ENCODE peak calls at places on chromosomes 13 and 19, in six cellular contexts. One of them, this sample, is unnamed.

GRCh38 chr19:7421941-7422744 is 66.7 kb downstream of the PEX11G start:
- DNase-seq in activated CD8-positive, alpha-beta T cell treated with anti-CD3 and anti-CD28 coated beads for 36 hours: no peak
- DNase-seq in MV-4-11: no peak
- DNase-seq in WTC11: no peak
- DNase-seq in GOT3: no peak
- DNase-seq in cardiac muscle cell: no peak
- DNase-seq in this sample: no peak

GRCh38 chr13:110001622-110002275 is 215.4 kb upstream of the IRS2 start:
- DNase-seq in activated CD8-positive, alpha-beta T cell treated with anti-CD3 and anti-CD28 coated beads for 36 hours: no peak
- DNase-seq in MV-4-11: no peak
- DNase-seq in WTC11: no peak
- DNase-seq in GOT3: no peak
- DNase-seq in cardiac muscle cell: peak; percentile 56
- DNase-seq in this sample: no peak

GRCh38 chr19:19492026-19492610 is 23.2 kb downstream of the TSSK6 start:
- DNase-seq in activated CD8-positive, alpha-beta T cell treated with anti-CD3 and anti-CD28 coated beads for 36 hours: no peak
- DNase-seq in MV-4-11: no peak
- DNase-seq in WTC11: no peak
- DNase-seq in GOT3: no peak
- DNase-seq in cardiac muscle cell: no peak
- DNase-seq in this sample: no peak

GRCh38 chr19:55304279-55304978 is 20.6 kb downstream of the BRSK1 start:
- DNase-seq in activated CD8-positive, alpha-beta T cell treated with anti-CD3 and anti-CD28 coated beads for 36 hours: peak; percentile 73
- DNase-seq in MV-4-11: peak; percentile 51
- DNase-seq in WTC11: peak; percentile 81
- DNase-seq in GOT3: no peak
- DNase-seq in cardiac muscle cell: peak; percentile 33
- DNase-seq in this sample: no peak

GRCh38 chr13:79548886-79549285 is 67.9 kb downstream of the NDFIP2 start:
- DNase-seq in activated CD8-positive, alpha-beta T cell treated with anti-CD3 and anti-CD28 coated beads for 36 hours: no peak
- DNase-seq in MV-4-11: no peak
- DNase-seq in WTC11: no peak
- DNase-seq in GOT3: no peak
- DNase-seq in cardiac muscle cell: peak; percentile 35
- DNase-seq in this sample: peak; percentile 30

GRCh38 chr13:51780099-51780498 is 23.9 kb downstream of the DHRS12 start:
- DNase-seq in activated CD8-positive, alpha-beta T cell treated with anti-CD3 and anti-CD28 coated beads for 36 hours: no peak
- DNase-seq in MV-4-11: no peak
- DNase-seq in WTC11: no peak
- DNase-seq in GOT3: no peak
- DNase-seq in cardiac muscle cell: no peak
- DNase-seq in this sample: no peak

GRCh38 chr19:46515879-46516350 is 20.2 kb upstream of the PNMA8B start:
- DNase-seq in activated CD8-positive, alpha-beta T cell treated with anti-CD3 and anti-CD28 coated beads for 36 hours: peak; percentile 55
- DNase-seq in MV-4-11: peak; percentile 73
- DNase-seq in WTC11: no peak
- DNase-seq in GOT3: no peak
- DNase-seq in cardiac muscle cell: peak; percentile 60
- DNase-seq in this sample: no peak

GRCh38 chr13:93244141-93244917 is 17.7 kb downstream of the GPC6 start:
- DNase-seq in activated CD8-positive, alpha-beta T cell treated with anti-CD3 and anti-CD28 coated beads for 36 hours: no peak
- DNase-seq in MV-4-11: no peak
- DNase-seq in WTC11: no peak
- DNase-seq in GOT3: no peak
- DNase-seq in cardiac muscle cell: peak; percentile 64
- DNase-seq in this sample: no peak

GRCh38 chr19:43749898-43750297 is 4.9 kb downstream of the SMG9 start:
- DNase-seq in activated CD8-positive, alpha-beta T cell treated with anti-CD3 and anti-CD28 coated beads for 36 hours: no peak
- DNase-seq in MV-4-11: no peak
- DNase-seq in WTC11: no peak
- DNase-seq in GOT3: no peak
- DNase-seq in cardiac muscle cell: no peak
- DNase-seq in this sample: no peak

GRCh38 chr19:31127132-31127967 is 221.9 kb downstream of the TSHZ3 start:
- DNase-seq in activated CD8-positive, alpha-beta T cell treated with anti-CD3 and anti-CD28 coated beads for 36 hours: no peak
- DNase-seq in MV-4-11: no peak
- DNase-seq in WTC11: no peak
- DNase-seq in GOT3: peak; percentile 8
- DNase-seq in cardiac muscle cell: peak; percentile 65
- DNase-seq in this sample: peak; percentile 74

GRCh38 chr13:109274188-109274821 is 512.1 kb downstream of the IRS2 start:
- DNase-seq in activated CD8-positive, alpha-beta T cell treated with anti-CD3 and anti-CD28 coated beads for 36 hours: no peak
- DNase-seq in MV-4-11: no peak
- DNase-seq in WTC11: peak; percentile 21
- DNase-seq in GOT3: no peak
- DNase-seq in cardiac muscle cell: peak; percentile 79
- DNase-seq in this sample: no peak

GRCh38 chr13:85728831-85729230 is 70.4 kb downstream of the SLITRK6 start:
- DNase-seq in activated CD8-positive, alpha-beta T cell treated with anti-CD3 and anti-CD28 coated beads for 36 hours: no peak
- DNase-seq in MV-4-11: no peak
- DNase-seq in WTC11: no peak
- DNase-seq in GOT3: no peak
- DNase-seq in cardiac muscle cell: peak; percentile 3
- DNase-seq in this sample: no peak

GRCh38 chr13:89982406-89983085 is 1364.9 kb upstream of the MIR17HG start:
- DNase-seq in activated CD8-positive, alpha-beta T cell treated with anti-CD3 and anti-CD28 coated beads for 36 hours: no peak
- DNase-seq in MV-4-11: peak; percentile 84
- DNase-seq in WTC11: no peak
- DNase-seq in GOT3: no peak
- DNase-seq in cardiac muscle cell: peak; percentile 65
- DNase-seq in this sample: no peak

GRCh38 chr13:28181413-28181812 is 43.1 kb downstream of the PAN3 start:
- DNase-seq in activated CD8-positive, alpha-beta T cell treated with anti-CD3 and anti-CD28 coated beads for 36 hours: no peak
- DNase-seq in MV-4-11: no peak
- DNase-seq in WTC11: no peak
- DNase-seq in GOT3: no peak
- DNase-seq in cardiac muscle cell: peak; percentile 20
- DNase-seq in this sample: no peak

GRCh38 chr13:60707878-60708277 is 310.9 kb downstream of the TDRD3 start:
- DNase-seq in activated CD8-positive, alpha-beta T cell treated with anti-CD3 and anti-CD28 coated beads for 36 hours: no peak
- DNase-seq in MV-4-11: no peak
- DNase-seq in WTC11: no peak
- DNase-seq in GOT3: no peak
- DNase-seq in cardiac muscle cell: no peak
- DNase-seq in this sample: no peak

GRCh38 chr13:113930711-113931637 is 42.9 kb downstream of the C13orf46 start:
- DNase-seq in activated CD8-positive, alpha-beta T cell treated with anti-CD3 and anti-CD28 coated beads for 36 hours: peak; percentile 72
- DNase-seq in MV-4-11: peak; percentile 97
- DNase-seq in WTC11: peak; percentile 2
- DNase-seq in GOT3: no peak
- DNase-seq in cardiac muscle cell: no peak
- DNase-seq in this sample: no peak

GRCh38 chr19:10580979-10581631 is 6.0 kb downstream of the AP1M2 start:
- DNase-seq in activated CD8-positive, alpha-beta T cell treated with anti-CD3 and anti-CD28 coated beads for 36 hours: peak; percentile 98
- DNase-seq in MV-4-11: peak; percentile 94
- DNase-seq in WTC11: peak; percentile 94
- DNase-seq in GOT3: peak; percentile 52
- DNase-seq in cardiac muscle cell: peak; percentile 93
- DNase-seq in this sample: peak; percentile 86

GRCh38 chr13:35470671-35471465 is 5.6 kb downstream of the MAB21L1 start:
- DNase-seq in activated CD8-positive, alpha-beta T cell treated with anti-CD3 and anti-CD28 coated beads for 36 hours: no peak
- DNase-seq in MV-4-11: no peak
- DNase-seq in WTC11: peak; percentile 72
- DNase-seq in GOT3: no peak
- DNase-seq in cardiac muscle cell: peak; percentile 48
- DNase-seq in this sample: peak; percentile 81

GRCh38 chr13:112995395-112996091 is 26.5 kb downstream of the MCF2L start:
- DNase-seq in activated CD8-positive, alpha-beta T cell treated with anti-CD3 and anti-CD28 coated beads for 36 hours: no peak
- DNase-seq in MV-4-11: no peak
- DNase-seq in WTC11: no peak
- DNase-seq in GOT3: no peak
- DNase-seq in cardiac muscle cell: no peak
- DNase-seq in this sample: no peak

GRCh38 chr13:104949840-104950805 is 1585.3 kb downstream of the EFNB2 start:
- DNase-seq in activated CD8-positive, alpha-beta T cell treated with anti-CD3 and anti-CD28 coated beads for 36 hours: no peak
- DNase-seq in MV-4-11: no peak
- DNase-seq in WTC11: no peak
- DNase-seq in GOT3: no peak
- DNase-seq in cardiac muscle cell: peak; percentile 23
- DNase-seq in this sample: no peak

GRCh38 chr19:55619264-55619663 is 5.1 kb downstream of the ZNF784 start:
- DNase-seq in activated CD8-positive, alpha-beta T cell treated with anti-CD3 and anti-CD28 coated beads for 36 hours: no peak
- DNase-seq in MV-4-11: no peak
- DNase-seq in WTC11: no peak
- DNase-seq in GOT3: no peak
- DNase-seq in cardiac muscle cell: peak; percentile 40
- DNase-seq in this sample: no peak

GRCh38 chr19:17475541-17476115 is 5.3 kb downstream of the SLC27A1 start:
- DNase-seq in activated CD8-positive, alpha-beta T cell treated with anti-CD3 and anti-CD28 coated beads for 36 hours: no peak
- DNase-seq in MV-4-11: peak; percentile 90
- DNase-seq in WTC11: no peak
- DNase-seq in GOT3: no peak
- DNase-seq in cardiac muscle cell: peak; percentile 72
- DNase-seq in this sample: peak; percentile 44

GRCh38 chr13:51731759-51732158 is 72.2 kb downstream of the DHRS12 start:
- DNase-seq in activated CD8-positive, alpha-beta T cell treated with anti-CD3 and anti-CD28 coated beads for 36 hours: no peak
- DNase-seq in MV-4-11: no peak
- DNase-seq in WTC11: no peak
- DNase-seq in GOT3: no peak
- DNase-seq in cardiac muscle cell: peak; percentile 82
- DNase-seq in this sample: peak; percentile 28

GRCh38 chr13:34620073-34620858 is 321.8 kb upstream of the NBEA start:
- DNase-seq in activated CD8-positive, alpha-beta T cell treated with anti-CD3 and anti-CD28 coated beads for 36 hours: no peak
- DNase-seq in MV-4-11: no peak
- DNase-seq in WTC11: no peak
- DNase-seq in GOT3: no peak
- DNase-seq in cardiac muscle cell: no peak
- DNase-seq in this sample: no peak

GRCh38 chr19:46764817-46765291 is 18.6 kb upstream of the STRN4 start:
- DNase-seq in activated CD8-positive, alpha-beta T cell treated with anti-CD3 and anti-CD28 coated beads for 36 hours: no peak
- DNase-seq in MV-4-11: peak; percentile 41
- DNase-seq in WTC11: no peak
- DNase-seq in GOT3: no peak
- DNase-seq in cardiac muscle cell: no peak
- DNase-seq in this sample: no peak

GRCh38 chr19:31276831-31277230 is 72.4 kb downstream of the TSHZ3 start:
- DNase-seq in activated CD8-positive, alpha-beta T cell treated with anti-CD3 and anti-CD28 coated beads for 36 hours: no peak
- DNase-seq in MV-4-11: no peak
- DNase-seq in WTC11: no peak
- DNase-seq in GOT3: no peak
- DNase-seq in cardiac muscle cell: no peak
- DNase-seq in this sample: no peak

GRCh38 chr19:49502866-49503581 is 6.8 kb downstream of the RPS11 start:
- DNase-seq in activated CD8-positive, alpha-beta T cell treated with anti-CD3 and anti-CD28 coated beads for 36 hours: peak; percentile 60
- DNase-seq in MV-4-11: peak; percentile 71
- DNase-seq in WTC11: no peak
- DNase-seq in GOT3: peak; percentile 22
- DNase-seq in cardiac muscle cell: peak; percentile 94
- DNase-seq in this sample: peak; percentile 45

GRCh38 chr19:3336680-3337523 is 29.5 kb upstream of the NFIC start:
- DNase-seq in activated CD8-positive, alpha-beta T cell treated with anti-CD3 and anti-CD28 coated beads for 36 hours: no peak
- DNase-seq in MV-4-11: no peak
- DNase-seq in WTC11: no peak
- DNase-seq in GOT3: no peak
- DNase-seq in cardiac muscle cell: peak; percentile 92
- DNase-seq in this sample: peak; percentile 70

GRCh38 chr19:51161266-51161665 is 19.2 kb downstream of the SIGLEC7 start:
- DNase-seq in activated CD8-positive, alpha-beta T cell treated with anti-CD3 and anti-CD28 coated beads for 36 hours: no peak
- DNase-seq in MV-4-11: no peak
- DNase-seq in WTC11: no peak
- DNase-seq in GOT3: no peak
- DNase-seq in cardiac muscle cell: no peak
- DNase-seq in this sample: no peak

GRCh38 chr19:4454952-4455738 is 2.4 kb downstream of the UBXN6 start:
- DNase-seq in activated CD8-positive, alpha-beta T cell treated with anti-CD3 and anti-CD28 coated beads for 36 hours: no peak
- DNase-seq in MV-4-11: no peak
- DNase-seq in WTC11: no peak
- DNase-seq in GOT3: no peak
- DNase-seq in cardiac muscle cell: peak; percentile 80
- DNase-seq in this sample: peak; percentile 59

GRCh38 chr19:10764340-10764894 is 46.5 kb downstream of the DNM2 start:
- DNase-seq in activated CD8-positive, alpha-beta T cell treated with anti-CD3 and anti-CD28 coated beads for 36 hours: no peak
- DNase-seq in MV-4-11: no peak
- DNase-seq in WTC11: no peak
- DNase-seq in GOT3: no peak
- DNase-seq in cardiac muscle cell: no peak
- DNase-seq in this sample: no peak

GRCh38 chr13:94656766-94657165 is 55.1 kb downstream of the GPR180 start:
- DNase-seq in activated CD8-positive, alpha-beta T cell treated with anti-CD3 and anti-CD28 coated beads for 36 hours: peak; percentile 44
- DNase-seq in MV-4-11: peak; percentile 36
- DNase-seq in WTC11: no peak
- DNase-seq in GOT3: peak; percentile 99
- DNase-seq in cardiac muscle cell: peak; percentile 75
- DNase-seq in this sample: no peak

GRCh38 chr19:5822181-5822844 is 17.2 kb downstream of the FUT6 start:
- DNase-seq in activated CD8-positive, alpha-beta T cell treated with anti-CD3 and anti-CD28 coated beads for 36 hours: no peak
- DNase-seq in MV-4-11: no peak
- DNase-seq in WTC11: no peak
- DNase-seq in GOT3: no peak
- DNase-seq in cardiac muscle cell: no peak
- DNase-seq in this sample: no peak

GRCh38 chr19:11268783-11269267 is 6.5 kb upstream of the DOCK6 start:
- DNase-seq in activated CD8-positive, alpha-beta T cell treated with anti-CD3 and anti-CD28 coated beads for 36 hours: no peak
- DNase-seq in MV-4-11: peak; percentile 69
- DNase-seq in WTC11: no peak
- DNase-seq in GOT3: no peak
- DNase-seq in cardiac muscle cell: peak; percentile 89
- DNase-seq in this sample: no peak

GRCh38 chr19:1859319-1859718 is 4.1 kb downstream of the KLF16 start:
- DNase-seq in activated CD8-positive, alpha-beta T cell treated with anti-CD3 and anti-CD28 coated beads for 36 hours: no peak
- DNase-seq in MV-4-11: no peak
- DNase-seq in WTC11: no peak
- DNase-seq in GOT3: no peak
- DNase-seq in cardiac muscle cell: no peak
- DNase-seq in this sample: no peak

GRCh38 chr19:18496167-18496979 is 25.5 kb downstream of the ELL start:
- DNase-seq in activated CD8-positive, alpha-beta T cell treated with anti-CD3 and anti-CD28 coated beads for 36 hours: peak; percentile 80
- DNase-seq in MV-4-11: peak; percentile 81
- DNase-seq in WTC11: no peak
- DNase-seq in GOT3: no peak
- DNase-seq in cardiac muscle cell: peak; percentile 43
- DNase-seq in this sample: no peak

GRCh38 chr19:8123683-8124082 is 25.7 kb downstream of the FBN3 start:
- DNase-seq in activated CD8-positive, alpha-beta T cell treated with anti-CD3 and anti-CD28 coated beads for 36 hours: no peak
- DNase-seq in MV-4-11: no peak
- DNase-seq in WTC11: no peak
- DNase-seq in GOT3: no peak
- DNase-seq in cardiac muscle cell: no peak
- DNase-seq in this sample: no peak

GRCh38 chr13:39279077-39279476 is 240.8 kb downstream of the NHLRC3 start:
- DNase-seq in activated CD8-positive, alpha-beta T cell treated with anti-CD3 and anti-CD28 coated beads for 36 hours: no peak
- DNase-seq in MV-4-11: no peak
- DNase-seq in WTC11: no peak
- DNase-seq in GOT3: no peak
- DNase-seq in cardiac muscle cell: no peak
- DNase-seq in this sample: no peak